ENCODE peak calls at places on chromosomes 16 and 17, in six cellular contexts. U is fibroblast of lung, Y is upper lobe of right lung, E is adrenal gland, G is GM12865, O is foreskin fibroblast. Q is an unnamed sample.

GRCh38 chr17:57486978-57487377 is 230.7 kb downstream of the MSI2 start:
- DNase-seq in O (no peak), E (no peak), G (peak; percentile 21), U (no peak), Y (no peak), Q (no peak)

GRCh38 chr16:66030036-66030435 is 336.5 kb upstream of the CDH5 start:
- DNase-seq in U (peak; percentile 82), E (no peak), G (no peak), Y (no peak), O (no peak), Q (no peak)

GRCh38 chr16:62036807-62037135 is 533 bp upstream of the CDH8 start:
- DNase-seq in U (no peak), Y (no peak), E (no peak), O (no peak), G (no peak), Q (no peak)

GRCh38 chr17:42422958-42423712 is at the start of gene CAVIN1:
- DNase-seq in G (no peak), E (peak; percentile 98), O (peak; percentile 99), Y (peak; percentile 98), U (peak; percentile 98), Q (peak; percentile 91)

GRCh38 chr16:24723663-24724062 is 5.8 kb upstream of the TNRC6A start:
- DNase-seq in Y (no peak), E (no peak), U (peak; percentile 49), G (no peak), O (no peak), Q (no peak)

GRCh38 chr17:82085931-82086764 is 11.9 kb downstream of the FASN start:
- DNase-seq in U (no peak), E (no peak), Y (no peak), G (no peak), O (no peak), Q (no peak)

GRCh38 chr16:30030841-30031413 is at the start of gene TLCD3B:
- DNase-seq in U (no peak), O (no peak), G (no peak), E (no peak), Y (no peak), Q (no peak)

GRCh38 chr16:80670170-80670865 is 129.5 kb downstream of the DYNLRB2 start:
- DNase-seq in Y (no peak), U (no peak), O (no peak), G (peak; percentile 48), E (no peak), Q (no peak)

GRCh38 chr17:60169921-60170817 is 20.4 kb downstream of the CA4 start:
- DNase-seq in Y (no peak), E (no peak), G (no peak), O (no peak), U (no peak), Q (peak; percentile 85)

GRCh38 chr16:11052080-11052808 is 107.9 kb downstream of the CLEC16A start:
- DNase-seq in U (no peak), O (no peak), E (no peak), Y (peak; percentile 71), G (peak; percentile 92), Q (no peak)

GRCh38 chr17:48487221-48487620 is 43.6 kb downstream of the HOXB1 start:
- DNase-seq in O (no peak), E (no peak), U (no peak), G (no peak), Y (no peak), Q (no peak)

GRCh38 chr16:58814348-58814801 is 80.3 kb upstream of the GOT2 start:
- DNase-seq in E (peak; percentile 51), U (peak; percentile 36), Y (peak; percentile 65), O (peak; percentile 21), G (peak; percentile 47), Q (peak; percentile 31)

GRCh38 chr16:24858219-24859041 is 12.7 kb downstream of the SLC5A11 start:
- DNase-seq in U (peak; percentile 40), G (peak; percentile 46), O (peak; percentile 28), E (peak; percentile 71), Y (peak; percentile 70), Q (peak; percentile 68)

GRCh38 chr17:78272914-78273258 is 41.5 kb downstream of the TMEM235 start:
- DNase-seq in G (no peak), O (no peak), Y (no peak), U (no peak), E (no peak), Q (no peak)

GRCh38 chr17:78271419-78272160 is 40.2 kb downstream of the TMEM235 start:
- DNase-seq in E (no peak), O (no peak), Y (no peak), G (no peak), U (no peak), Q (no peak)

GRCh38 chr17:78273813-78274212 is 42.4 kb downstream of the TMEM235 start:
- DNase-seq in G (no peak), E (no peak), U (no peak), O (no peak), Y (no peak), Q (no peak)

GRCh38 chr17:78269893-78270490 is 38.6 kb downstream of the TMEM235 start:
- DNase-seq in O (no peak), Y (no peak), U (no peak), E (no peak), G (no peak), Q (peak; percentile 26)

GRCh38 chr17:78272181-78272913 is 40.9 kb downstream of the TMEM235 start:
- DNase-seq in E (peak; percentile 58), Y (peak; percentile 89), U (peak; percentile 46), O (no peak), G (peak; percentile 35), Q (peak; percentile 71)
- H3K4me3 ChIP-seq in E (no peak overlapping the region), Y (no peak overlapping the region), U (no peak overlapping the region), O (no peak overlapping the region), G (no peak overlapping the region), Q (no peak overlapping the region)

GRCh38 chr16:88790312-88791150 is 5.5 kb upstream of the PIEZO1 start:
- DNase-seq in O (no peak), E (no peak), G (peak; percentile 50), U (peak; percentile 56), Y (peak; percentile 88), Q (peak; percentile 61)
- H3K4me3 ChIP-seq in O (no peak overlapping the region), E (no peak overlapping the region), G (peak overlapping the region; percentile 7), U (no peak overlapping the region), Y (peak overlapping the region; percentile 10), Q (no peak overlapping the region)

GRCh38 chr17:10026786-10027046 is 121.6 kb upstream of the RCVRN start:
- DNase-seq in O (no peak), U (no peak), Y (no peak), G (no peak), E (no peak), Q (no peak)

GRCh38 chr17:10025224-10025623 is 120.2 kb upstream of the RCVRN start:
- DNase-seq in E (no peak), O (no peak), G (no peak), U (no peak), Y (no peak), Q (no peak)

GRCh38 chr17:10022416-10022815 is 117.3 kb upstream of the RCVRN start:
- DNase-seq in Y (no peak), O (no peak), E (no peak), G (no peak), U (no peak), Q (no peak)

GRCh38 chr17:10029129-10029528 is 124.1 kb upstream of the RCVRN start:
- DNase-seq in Y (no peak), E (no peak), O (no peak), U (no peak), G (no peak), Q (no peak)

GRCh38 chr17:10025976-10026785 is 121.1 kb upstream of the RCVRN start:
- DNase-seq in E (no peak), O (no peak), G (no peak), U (no peak), Y (no peak), Q (no peak)
- H3K4me3 ChIP-seq in E (no peak overlapping the region), O (no peak overlapping the region), G (no peak overlapping the region), U (no peak overlapping the region), Y (no peak overlapping the region), Q (no peak overlapping the region)

GRCh38 chr17:49821916-49822315 is 26.0 kb downstream of the TAC4 start:
- DNase-seq in E (no peak), O (no peak), U (no peak), G (no peak), Y (no peak), Q (no peak)

GRCh38 chr17:49825645-49826044 is 22.2 kb downstream of the TAC4 start:
- DNase-seq in O (no peak), U (no peak), E (no peak), G (no peak), Y (no peak), Q (no peak)

GRCh38 chr17:49822829-49823228 is 25.0 kb downstream of the TAC4 start:
- DNase-seq in E (no peak), U (peak; percentile 34), G (no peak), O (peak; percentile 68), Y (no peak), Q (no peak)

GRCh38 chr17:49821466-49821865 is 26.4 kb downstream of the TAC4 start:
- DNase-seq in E (no peak), O (no peak), U (no peak), Y (no peak), G (no peak), Q (no peak)

DNA sequence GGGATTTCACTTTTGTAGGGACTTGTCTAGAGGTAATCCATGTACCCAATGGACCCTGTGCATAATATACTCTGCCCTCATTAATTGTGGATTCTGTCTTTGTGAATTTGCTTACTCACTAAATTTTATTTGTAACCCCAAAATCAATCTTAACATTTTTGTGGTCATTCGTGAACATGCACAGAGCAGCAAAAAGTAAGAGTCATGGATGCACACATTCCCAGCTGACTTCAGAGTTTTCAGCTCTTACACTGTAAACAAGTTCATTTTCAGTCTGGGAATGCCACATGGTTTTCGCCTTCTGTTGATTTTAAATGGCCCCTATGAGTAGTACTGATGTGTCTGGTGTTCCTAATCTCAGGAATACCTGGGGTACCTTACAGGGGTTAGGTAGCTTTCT is 24.3 kb downstream of the TAC4 start:
- DNase-seq in U (peak; percentile 81), O (no peak), Y (no peak), E (no peak), G (no peak), Q (no peak)
- H3K4me3 ChIP-seq in U (no peak overlapping the region), O (no peak overlapping the region), Y (no peak overlapping the region), E (no peak overlapping the region), G (no peak overlapping the region), Q (no peak overlapping the region)

GRCh38 chr17:38727661-38728220 is 2.4 kb upstream of the CISD3 start:
- DNase-seq in O (no peak), Y (no peak), U (no peak), G (peak; percentile 39), E (no peak), Q (no peak)
- H3K4me3 ChIP-seq in O (no peak overlapping the region), Y (no peak overlapping the region), U (no peak overlapping the region), G (no peak overlapping the region), E (no peak overlapping the region), Q (no peak overlapping the region)

GRCh38 chr17:40447148-40447644 is 3.9 kb downstream of the IGFBP4 start:
- DNase-seq in Y (no peak), O (no peak), E (no peak), G (no peak), U (no peak), Q (peak; percentile 59)
- H3K4me3 ChIP-seq in Y (peak overlapping the region; percentile 81), O (peak overlapping the region; percentile 74), E (no peak overlapping the region), G (no peak overlapping the region), U (peak overlapping the region; percentile 47), Q (no peak overlapping the region)

GRCh38 chr17:31453896-31454295 is 62.4 kb downstream of the RAB11FIP4 start:
- DNase-seq in Y (no peak), E (no peak), O (no peak), U (no peak), G (no peak), Q (no peak)
- H3K4me3 ChIP-seq in Y (no peak overlapping the region), E (no peak overlapping the region), O (no peak overlapping the region), U (no peak overlapping the region), G (no peak overlapping the region), Q (no peak overlapping the region)